ENCODE peak calls at places on chromosome 7, in seven cellular contexts. K is activated T-cell treated with anti-CD3 and anti-CD28 coated beads, Interleukin-2, amount 50 U/mL, for 72 hours; Z is activated CD4-positive, CD25-positive, alpha-beta regulatory T cell treated with anti-CD3 and anti-CD28 coated beads, Interleukin-2, amount 50 U/mL, for 24 hours; P is heart right ventricle; C is mucosa of descending colon; A is stimulated activated naive CD8-positive, alpha-beta T cell treated with anti-CD3 and anti-CD28 coated beads, Interleukin-15, Interleukin-2, amounts not matched to agents 100 U/mL and 50 U/mL, for 24 hours; R is naive thymus-derived CD8-positive, alpha-beta T cell. E is an unnamed sample.
A peak's percentile ranks its signal among the peaks of the same experiment; 100 is the strongest.

GRCh38 chr7:88480901-88481300 is 174.2 kb upstream of the STEAP4 start:
- ATAC-seq in A (no peak), C (peak; percentile 35), K (no peak), P (no peak), Z (no peak), R (no peak), E (no peak)

GRCh38 chr7:115952832-115953231 is 77.7 kb downstream of the TFEC start:
- ATAC-seq in C (no peak), K (no peak), Z (no peak), A (no peak), P (no peak), R (peak; percentile 18), E (no peak)

GRCh38 chr7:134995239-134996096 is 9.2 kb downstream of the AGBL3 start:
- ATAC-seq in K (peak; percentile 64), P (no peak), R (peak; percentile 82), C (peak; percentile 52), Z (peak; percentile 18), A (peak; percentile 57), E (peak; percentile 45)

GRCh38 chr7:30780909-30781308 is 9.7 kb downstream of the MINDY4 start:
- ATAC-seq in Z (no peak), C (no peak), K (no peak), R (no peak), P (peak; percentile 87), A (no peak), E (no peak)

GRCh38 chr7:84800846-84801245 is 386.0 kb downstream of the SEMA3D start:
- ATAC-seq in C (no peak), A (no peak), R (no peak), P (no peak), Z (no peak), K (no peak), E (no peak)

GRCh38 chr7:131738066-131738465 is 181.6 kb upstream of the PODXL start:
- ATAC-seq in A (no peak), Z (no peak), C (no peak), R (no peak), P (no peak), K (no peak), E (no peak)

GRCh38 chr7:79217468-79217867 is 236.0 kb downstream of the MAGI2 start:
- ATAC-seq in C (peak; percentile 86), K (no peak), P (no peak), Z (no peak), A (no peak), R (no peak), E (no peak)

GRCh38 chr7:128020161-128020560 is 11.1 kb downstream of the LRRC4 start:
- ATAC-seq in C (no peak), Z (no peak), K (no peak), A (no peak), P (no peak), R (no peak), E (no peak)

GRCh38 chr7:81245353-81245752 is 326.5 kb upstream of the SEMA3C start:
- ATAC-seq in K (no peak), A (no peak), P (no peak), C (no peak), Z (no peak), R (no peak), E (no peak)

GRCh38 chr7:327991-328702 is 38.2 kb downstream of the FOXL3 start:
- ATAC-seq in A (no peak), R (no peak), Z (no peak), C (no peak), P (no peak), K (no peak), E (no peak)

GRCh38 chr7:152144557-152145245 is 119.2 kb downstream of the GALNT11 start:
- ATAC-seq in R (peak; percentile 84), K (peak; percentile 85), P (no peak), C (peak; percentile 45), Z (peak; percentile 81), A (peak; percentile 85), E (no peak)

GRCh38 chr7:44224216-44224950 is 23.6 kb downstream of the YKT6 start:
- ATAC-seq in R (no peak), P (no peak), K (no peak), C (no peak), Z (no peak), A (no peak), E (no peak)

GRCh38 chr7:75789501-75789900 is 17.5 kb upstream of the CCL26 start:
- ATAC-seq in K (no peak), R (no peak), P (no peak), Z (no peak), A (no peak), C (no peak), E (no peak)

GRCh38 chr7:25832926-25833325 is 319.1 kb upstream of the NFE2L3 start:
- ATAC-seq in P (peak; percentile 26), A (no peak), C (no peak), K (no peak), Z (no peak), R (no peak), E (no peak)

GRCh38 chr7:30068117-30068516 is 39.9 kb downstream of the PLEKHA8 start:
- ATAC-seq in K (no peak), A (no peak), P (peak; percentile 67), Z (no peak), C (peak; percentile 23), R (no peak), E (no peak)

GRCh38 chr7:66247387-66248078 is 42.4 kb downstream of the TPST1 start:
- ATAC-seq in R (no peak), A (no peak), K (no peak), P (no peak), Z (no peak), C (peak; percentile 34), E (no peak)

GRCh38 chr7:154794147-154794780 is 208.7 kb downstream of the PAXIP1 start:
- ATAC-seq in K (peak; percentile 47), C (peak; percentile 90), Z (no peak), A (peak; percentile 63), R (no peak), P (peak; percentile 41), E (peak; percentile 17)

GRCh38 chr7:116836080-116836479 is 26.3 kb upstream of the CAPZA2 start:
- ATAC-seq in P (peak; percentile 76), K (no peak), C (no peak), R (no peak), A (no peak), Z (no peak), E (no peak)

GRCh38 chr7:137563986-137564385 is 220.5 kb upstream of the PTN start:
- ATAC-seq in R (no peak), Z (no peak), P (no peak), K (no peak), C (no peak), A (no peak), E (no peak)

GRCh38 chr7:96211954-96212353 is 109.9 kb downstream of the SLC25A13 start:
- ATAC-seq in C (no peak), P (no peak), A (no peak), K (no peak), Z (no peak), R (no peak), E (no peak)

GRCh38 chr7:134470864-134471263 is 12.0 kb upstream of the AKR1B1 start:
- ATAC-seq in A (peak; percentile 63), Z (no peak), R (no peak), C (no peak), K (peak; percentile 69), P (no peak), E (peak; percentile 24)

GRCh38 chr7:111802194-111802785 is 240.0 kb upstream of the IMMP2L start:
- ATAC-seq in C (no peak), A (no peak), Z (no peak), P (peak; percentile 78), K (no peak), R (no peak), E (no peak)